ENCODE peak calls at places on chromosomes 13 and 19, in six cellular contexts. Q, X, A, F, Z and B are unnamed samples.

GRCh38 chr19:13163609-13164364 is 13.6 kb downstream of the IER2 start:
- DNase-seq in Q (no peak), X (peak), A (no peak), F (peak), Z (peak), B (no peak)

GRCh38 chr19:7978196-7978825 is 27.1 kb downstream of the ELAVL1 start:
- DNase-seq in Q (no peak), X (no peak), A (no peak), F (no peak), Z (no peak), B (no peak)

GRCh38 chr13:104318121-104318520 is 1251.9 kb upstream of the SLC10A2 start:
- DNase-seq in Q (peak), X (peak), A (no peak), F (peak), Z (no peak), B (no peak)

GRCh38 chr19:17616961-17617806 is 61.7 kb downstream of the COLGALT1 start:
- DNase-seq in Q (no peak), X (peak), A (peak), F (peak), Z (peak), B (no peak)

GRCh38 chr19:47725759-47726401 is 12.7 kb downstream of the EHD2 start:
- DNase-seq in Q (no peak), X (peak), A (no peak), F (peak), Z (no peak), B (no peak)

GRCh38 chr19:16496613-16496983 is 404 bp downstream of the C19orf44 start:
- DNase-seq in Q (no peak), X (peak), A (no peak), F (no peak), Z (no peak), B (no peak)

GRCh38 chr19:1066748-1067340 is at the start of gene ARHGAP45:
- DNase-seq in Q (peak), X (no peak), A (no peak), F (no peak), Z (peak), B (peak)

GRCh38 chr13:29435125-29435911 is 160.2 kb downstream of the SLC7A1 start:
- DNase-seq in Q (no peak), X (peak), A (no peak), F (peak), Z (no peak), B (no peak)

GRCh38 chr19:4597278-4597974 is 37.9 kb upstream of the SEMA6B start:
- DNase-seq in Q (no peak), X (no peak), A (peak), F (no peak), Z (no peak), B (no peak)

GRCh38 chr19:49929121-49929610 is at the start of the genes ATF5 and NUP62:
- DNase-seq in Q (peak), X (peak), A (peak), F (peak), Z (peak), B (peak)

GRCh38 chr19:14632286-14632685 is 42.4 kb downstream of the ADGRE3 start:
- DNase-seq in Q (no peak), X (peak), A (peak), F (peak), Z (peak), B (peak)

GRCh38 chr19:9500796-9501195 is 2.4 kb upstream of the ZNF560 start:
- DNase-seq in Q (no peak), X (no peak), A (no peak), F (no peak), Z (no peak), B (no peak)

GRCh38 chr13:98910501-98910951 is 67.3 kb downstream of the DOCK9 start:
- DNase-seq in Q (no peak), X (peak), A (peak), F (peak), Z (peak), B (peak)

GRCh38 chr13:58587183-58587582 is 955.6 kb downstream of the PCDH17 start:
- DNase-seq in Q (peak), X (no peak), A (no peak), F (no peak), Z (no peak), B (no peak)

GRCh38 chr19:39448271-39448670 is 2.9 kb downstream of the SUPT5H start:
- DNase-seq in Q (peak), X (peak), A (no peak), F (peak), Z (no peak), B (no peak)

GRCh38 chr19:1904385-1905070 is 671 bp upstream of the ADAT3 start:
- DNase-seq in Q (peak), X (peak), A (no peak), F (peak), Z (peak), B (no peak)

GRCh38 chr13:84658881-84659661 is 776.8 kb upstream of the SLITRK1 start:
- DNase-seq in Q (peak), X (no peak), A (no peak), F (no peak), Z (no peak), B (no peak)

GRCh38 chr19:39481229-39481545 is 549 bp downstream of the TIMM50 start:
- DNase-seq in Q (no peak), X (no peak), A (no peak), F (peak), Z (no peak), B (no peak)

GRCh38 chr19:4829001-4829712 is 2.4 kb downstream of the TICAM1 start:
- DNase-seq in Q (no peak), X (no peak), A (no peak), F (no peak), Z (no peak), B (peak)

GRCh38 chr19:3095375-3096191 is 1.4 kb downstream of the GNA11 start:
- DNase-seq in Q (no peak), X (peak), A (no peak), F (peak), Z (peak), B (peak)

GRCh38 chr19:40231544-40232424 is 5.3 kb upstream of the CCNP start:
- DNase-seq in Q (no peak), X (no peak), A (no peak), F (peak), Z (peak), B (no peak)

GRCh38 chr19:42158926-42159325 is 26.7 kb upstream of the POU2F2 start:
- DNase-seq in Q (no peak), X (no peak), A (no peak), F (no peak), Z (no peak), B (no peak)

GRCh38 chr19:2363419-2363818 is 3.4 kb downstream of the TMPRSS9 start:
- DNase-seq in Q (no peak), X (no peak), A (no peak), F (no peak), Z (no peak), B (no peak)

GRCh38 chr13:50842711-50843255 is 709 bp downstream of the DLEU7 start:
- DNase-seq in Q (no peak), X (no peak), A (no peak), F (no peak), Z (peak), B (no peak)

GRCh38 chr19:8877854-8878705 is 45.9 kb downstream of the MBD3L1 start:
- DNase-seq in Q (no peak), X (no peak), A (no peak), F (no peak), Z (peak), B (no peak)

GRCh38 chr19:12596485-12596884 is 14.1 kb downstream of the ZNF490 start:
- DNase-seq in Q (no peak), X (no peak), A (no peak), F (no peak), Z (no peak), B (no peak)

GRCh38 chr13:46630419-46631183 is 77.6 kb downstream of the LRCH1 start:
- DNase-seq in Q (no peak), X (no peak), A (no peak), F (peak), Z (no peak), B (no peak)

GRCh38 chr19:13996928-13997636 is 9.0 kb downstream of the RFX1 start:
- DNase-seq in Q (no peak), X (no peak), A (no peak), F (no peak), Z (no peak), B (no peak)

GRCh38 chr19:17777840-17778620 is 16.9 kb upstream of the B3GNT3 start:
- DNase-seq in Q (no peak), X (no peak), A (peak), F (peak), Z (peak), B (no peak)

GRCh38 chr19:1945899-1946298 is 4.9 kb downstream of the CSNK1G2 start:
- DNase-seq in Q (no peak), X (no peak), A (peak), F (peak), Z (peak), B (no peak)

GRCh38 chr19:2034729-2035589 is 16.1 kb downstream of the MKNK2 start:
- DNase-seq in Q (peak), X (no peak), A (no peak), F (peak), Z (peak), B (peak)

GRCh38 chr19:29515706-29516357 is 10.0 kb upstream of the VSTM2B start:
- DNase-seq in Q (no peak), X (no peak), A (no peak), F (no peak), Z (no peak), B (no peak)

GRCh38 chr13:33341861-33342452 is 56.4 kb upstream of the STARD13 start:
- DNase-seq in Q (no peak), X (no peak), A (no peak), F (no peak), Z (no peak), B (no peak)

GRCh38 chr19:6101291-6101690 is 9.0 kb downstream of the RFX2 start:
- DNase-seq in Q (no peak), X (no peak), A (no peak), F (no peak), Z (no peak), B (no peak)

GRCh38 chr19:42561512-42561911 is 33.2 kb downstream of the CEACAM8 start:
- DNase-seq in Q (no peak), X (no peak), A (no peak), F (no peak), Z (no peak), B (no peak)

GRCh38 chr13:43132911-43133310 is 109.5 kb downstream of the DNAJC15 start:
- DNase-seq in Q (no peak), X (no peak), A (no peak), F (no peak), Z (no peak), B (no peak)

GRCh38 chr19:41898235-41898634 is 15.3 kb downstream of the ARHGEF1 start:
- DNase-seq in Q (no peak), X (no peak), A (no peak), F (no peak), Z (no peak), B (no peak)

GRCh38 chr13:21576424-21576823 is 27.5 kb downstream of the MICU2 start:
- DNase-seq in Q (no peak), X (no peak), A (no peak), F (peak), Z (no peak), B (no peak)

GRCh38 chr13:74064805-74065204 is 69.4 kb downstream of the KLF12 start:
- DNase-seq in Q (no peak), X (no peak), A (no peak), F (peak), Z (no peak), B (no peak)

GRCh38 chr13:74061939-74062595 is 72.1 kb downstream of the KLF12 start:
- DNase-seq in Q (peak), X (no peak), A (no peak), F (peak), Z (no peak), B (peak)

GRCh38 chr13:74066937-74067336 is 67.3 kb downstream of the KLF12 start:
- DNase-seq in Q (no peak), X (no peak), A (no peak), F (no peak), Z (no peak), B (no peak)

GRCh38 chr13:74062933-74063332 is 71.3 kb downstream of the KLF12 start:
- DNase-seq in Q (peak), X (no peak), A (no peak), F (peak), Z (no peak), B (peak)

DNA sequence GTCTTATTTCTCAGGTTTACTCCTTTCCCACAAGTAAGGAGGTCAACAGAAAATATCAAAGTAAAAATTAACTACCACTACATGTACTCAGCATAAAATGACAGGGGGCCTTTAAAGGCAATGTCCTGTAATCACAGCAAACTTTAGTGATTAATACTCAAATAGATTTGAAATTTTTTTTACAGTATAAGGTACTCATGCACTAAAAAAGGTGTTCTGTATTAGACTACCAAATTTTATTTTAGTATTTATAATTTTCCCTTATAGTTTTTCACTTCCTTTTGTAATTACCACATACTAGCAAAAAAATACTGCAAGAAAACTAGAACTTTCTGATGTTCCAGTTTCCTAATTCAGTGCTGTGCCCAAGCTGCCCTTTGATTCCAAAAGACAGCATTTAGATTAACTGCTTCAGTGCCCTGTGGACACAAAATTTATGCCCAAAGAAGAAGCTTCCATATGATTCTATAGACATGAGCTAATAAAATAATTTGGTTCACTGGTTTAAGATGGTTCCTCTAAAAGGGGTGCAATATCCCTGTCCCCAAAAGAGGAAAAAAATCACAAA is 70.6 kb downstream of the KLF12 start:
- DNase-seq in Q (no peak), X (no peak), A (no peak), F (no peak), Z (no peak), B (no peak)
- H3K4me3 ChIP-seq in Q (peak), X (no peak), A (no peak), F (peak), Z (no peak), B (peak)

GRCh38 chr13:111955412-111955769 is 111.6 kb upstream of the SOX1 start:
- DNase-seq in Q (no peak), X (no peak), A (no peak), F (no peak), Z (no peak), B (no peak)
- H3K4me3 ChIP-seq in Q (no peak), X (no peak), A (no peak), F (no peak), Z (no peak), B (no peak)

DNA sequence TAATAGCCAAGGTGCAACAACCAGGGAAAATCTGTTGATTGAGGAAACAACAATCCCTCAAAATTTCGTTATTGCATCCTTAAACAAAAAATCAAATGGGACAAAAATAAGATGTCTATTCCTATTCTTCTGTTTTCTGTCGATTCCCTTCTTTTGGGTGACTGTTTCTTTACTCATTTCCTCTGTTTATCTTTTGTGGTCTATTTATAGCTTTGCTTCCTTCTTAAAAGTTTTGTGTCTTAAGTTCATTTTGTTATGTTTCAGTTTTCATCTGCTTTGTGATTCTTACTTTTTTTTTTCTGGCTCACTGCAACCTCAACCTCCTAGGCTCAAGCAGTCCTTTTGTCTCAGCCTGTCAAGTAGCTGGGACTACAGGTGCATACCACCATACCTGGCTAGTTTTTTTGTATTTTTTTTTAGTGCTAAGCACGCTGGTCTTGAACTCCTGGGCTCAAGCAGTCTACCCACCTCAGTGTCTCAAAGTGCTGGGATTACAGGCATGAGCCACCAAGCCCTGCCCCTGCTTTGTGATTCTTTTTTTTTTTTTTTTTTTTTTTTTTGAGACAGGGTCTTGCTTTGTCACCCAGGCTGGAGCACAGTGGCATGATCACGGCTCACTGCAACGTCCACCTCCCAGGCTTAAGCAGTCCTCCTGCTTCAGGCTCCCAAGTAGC is 10.4 kb downstream of the ZNF146 start:
- DNase-seq in Q (no peak), X (peak), A (no peak), F (peak), Z (no peak), B (peak)
- H3K4me3 ChIP-seq in Q (no peak), X (no peak), A (no peak), F (peak), Z (no peak), B (no peak)

GRCh38 chr19:45887311-45887710 is 1.4 kb upstream of the IRF2BP1 start:
- DNase-seq in Q (no peak), X (no peak), A (no peak), F (no peak), Z (no peak), B (no peak)
- H3K4me3 ChIP-seq in Q (peak), X (peak), A (peak), F (peak), Z (peak), B (peak)

DNA sequence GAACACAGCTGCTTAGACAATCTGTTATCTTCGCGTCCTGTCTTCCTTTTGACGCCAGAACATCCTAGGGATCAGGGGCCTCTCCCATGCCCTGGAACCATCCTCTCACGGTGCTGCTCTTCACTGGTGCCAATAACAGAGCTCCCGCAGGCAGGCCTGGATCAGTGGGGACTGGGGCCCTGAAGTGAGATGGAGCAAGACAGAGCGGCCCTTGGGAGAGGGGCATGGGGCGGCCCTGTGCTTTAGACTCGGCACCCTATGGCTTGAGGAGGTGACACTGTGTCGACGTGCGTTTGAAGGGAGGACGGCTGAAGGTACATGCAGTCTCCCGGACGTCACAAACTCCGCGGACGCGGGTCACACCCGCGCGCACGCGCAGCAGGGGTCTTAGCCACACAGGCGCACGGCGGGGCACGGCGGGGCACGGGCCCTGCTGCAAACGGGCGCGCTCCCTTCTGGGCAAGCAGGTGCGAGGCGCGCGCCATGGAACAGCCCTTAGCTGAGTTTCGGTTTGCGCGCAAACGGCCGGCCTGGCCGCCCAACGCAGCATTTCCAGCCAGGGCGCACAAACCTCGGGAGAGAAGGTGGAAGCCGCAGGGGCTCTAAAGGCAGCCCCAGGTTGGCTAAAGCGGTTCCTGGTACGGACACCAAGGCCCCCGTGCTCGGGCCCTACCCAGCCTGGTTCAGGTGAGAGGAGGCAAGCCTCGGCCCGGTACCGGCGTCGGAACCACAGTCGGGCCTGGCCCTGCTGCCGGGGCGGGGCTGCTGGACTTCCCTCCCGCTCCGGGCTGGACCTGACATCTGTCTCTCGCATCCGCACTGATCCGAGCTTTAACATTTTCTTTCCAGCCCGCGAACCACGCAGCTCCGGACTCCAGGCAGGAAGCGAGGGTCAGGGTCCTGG is 16.5 kb upstream of the RNF17 start:
- DNase-seq in Q (peak), X (peak), A (no peak), F (peak), Z (peak), B (no peak)
- H3K4me3 ChIP-seq in Q (peak), X (peak), A (peak), F (peak), Z (peak), B (peak)

DNA sequence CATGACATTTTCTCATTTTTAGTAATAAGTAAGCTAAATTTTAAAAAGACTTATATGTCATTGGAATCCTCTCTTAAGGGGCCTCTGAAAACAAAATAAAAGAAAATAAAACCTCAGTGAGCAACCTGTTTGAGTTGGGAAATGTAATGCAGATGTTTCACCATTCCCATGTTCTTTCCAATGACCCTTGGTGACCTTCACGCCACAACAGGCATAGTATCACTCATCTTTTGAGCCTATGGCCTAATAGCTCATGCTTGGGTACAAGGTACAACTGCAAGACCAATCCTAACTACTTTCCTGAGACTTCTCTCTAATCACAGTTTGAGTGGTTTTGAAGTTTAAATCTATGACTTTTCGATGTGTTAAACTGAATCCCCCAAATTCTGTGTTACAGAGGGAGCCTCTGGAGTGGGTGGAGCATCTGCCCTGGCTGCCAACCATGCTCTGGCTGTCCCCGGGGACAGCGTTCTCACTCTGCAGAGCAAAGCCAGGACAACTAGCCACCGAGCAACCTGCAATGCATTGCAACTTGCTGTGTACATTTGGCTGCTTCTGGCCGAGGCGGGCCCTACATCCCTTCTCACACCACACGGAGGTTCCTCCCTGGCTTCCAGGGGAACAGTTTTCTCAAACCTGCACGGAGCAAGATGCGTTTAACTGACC is 307.9 kb upstream of the MAB21L1 start:
- DNase-seq in Q (no peak), X (no peak), A (no peak), F (no peak), Z (no peak), B (no peak)
- H3K4me3 ChIP-seq in Q (no peak), X (no peak), A (no peak), F (no peak), Z (no peak), B (no peak)

GRCh38 chr13:94546071-94546839 is 49.7 kb downstream of the TGDS start:
- DNase-seq in Q (no peak), X (no peak), A (no peak), F (no peak), Z (peak), B (no peak)
- H3K4me3 ChIP-seq in Q (no peak), X (no peak), A (no peak), F (no peak), Z (no peak), B (no peak)

GRCh38 chr19:35959040-35959967 is 23.1 kb downstream of the LRFN3 start:
- DNase-seq in Q (no peak), X (no peak), A (no peak), F (no peak), Z (peak), B (no peak)
- H3K4me3 ChIP-seq in Q (no peak), X (no peak), A (peak), F (no peak), Z (no peak), B (no peak)